ENCODE peak calls at places on chromosomes 4 and X, in five cellular contexts. One of them, this sample, is unnamed.

GRCh38 chr4:176102414-176102813 is 36.8 kb downstream of the WDR17 start:
- DNase-seq in A549: no peak
- DNase-seq in fibroblast of mammary gland: no peak
- DNase-seq in Peyer's patch: no peak
- DNase-seq in SW 1271: no peak
- DNase-seq in this sample: no peak

GRCh38 chrX:53128097-53128749 is 34.3 kb downstream of the KANTR start:
- DNase-seq in SW 1271: no peak
- DNase-seq in A549: no peak
- DNase-seq in Peyer's patch: no peak
- DNase-seq in fibroblast of mammary gland: peak
- DNase-seq in this sample: no peak

GRCh38 chr4:101127176-101127790 is 220.0 kb downstream of the PPP3CA start:
- DNase-seq in SW 1271: no peak
- DNase-seq in Peyer's patch: no peak
- DNase-seq in fibroblast of mammary gland: no peak
- DNase-seq in A549: no peak
- DNase-seq in this sample: no peak

GRCh38 chr4:175273995-175274753 is 356.0 kb downstream of the ADAM29 start:
- DNase-seq in fibroblast of mammary gland: peak
- DNase-seq in SW 1271: no peak
- DNase-seq in A549: no peak
- DNase-seq in Peyer's patch: no peak
- DNase-seq in this sample: no peak

GRCh38 chr4:140851032-140851636 is 94.9 kb upstream of the TBC1D9 start:
- DNase-seq in Peyer's patch: peak
- DNase-seq in A549: peak
- DNase-seq in fibroblast of mammary gland: peak
- DNase-seq in SW 1271: no peak
- DNase-seq in this sample: peak

GRCh38 chr4:83282049-83282535 is 2.5 kb downstream of the COQ2 start:
- DNase-seq in Peyer's patch: peak
- DNase-seq in SW 1271: no peak
- DNase-seq in A549: peak
- DNase-seq in fibroblast of mammary gland: peak
- DNase-seq in this sample: no peak

GRCh38 chr4:154616287-154616686 is 3.8 kb upstream of the FGG start:
- DNase-seq in Peyer's patch: no peak
- DNase-seq in fibroblast of mammary gland: no peak
- DNase-seq in SW 1271: no peak
- DNase-seq in A549: no peak
- DNase-seq in this sample: no peak

GRCh38 chr4:26372525-26373172 is 51.8 kb downstream of the RBPJ start:
- DNase-seq in A549: peak
- DNase-seq in Peyer's patch: peak
- DNase-seq in SW 1271: no peak
- DNase-seq in fibroblast of mammary gland: peak
- DNase-seq in this sample: peak

GRCh38 chr4:126458993-126459392 is 1144.2 kb downstream of the FAT4 start:
- DNase-seq in SW 1271: no peak
- DNase-seq in A549: no peak
- DNase-seq in Peyer's patch: no peak
- DNase-seq in fibroblast of mammary gland: peak
- DNase-seq in this sample: no peak

GRCh38 chr4:123408471-123409084 is 12.0 kb downstream of the SPRY1 start:
- DNase-seq in Peyer's patch: no peak
- DNase-seq in A549: no peak
- DNase-seq in SW 1271: no peak
- DNase-seq in fibroblast of mammary gland: no peak
- DNase-seq in this sample: no peak

GRCh38 chr4:41346306-41347061 is 89.8 kb downstream of the UCHL1 start:
- DNase-seq in A549: peak
- DNase-seq in SW 1271: no peak
- DNase-seq in Peyer's patch: no peak
- DNase-seq in fibroblast of mammary gland: no peak
- DNase-seq in this sample: no peak

GRCh38 chrX:112705726-112706125 is 26.0 kb upstream of the LHFPL1 start:
- DNase-seq in fibroblast of mammary gland: no peak
- DNase-seq in A549: no peak
- DNase-seq in SW 1271: no peak
- DNase-seq in Peyer's patch: no peak
- DNase-seq in this sample: no peak

GRCh38 chr4:57131849-57132745 is 21.9 kb upstream of the IGFBP7 start:
- DNase-seq in Peyer's patch: no peak
- DNase-seq in fibroblast of mammary gland: no peak
- DNase-seq in SW 1271: no peak
- DNase-seq in A549: no peak
- DNase-seq in this sample: no peak

GRCh38 chrX:30039768-30040167 is 175.6 kb upstream of the MAGEB2 start:
- DNase-seq in SW 1271: no peak
- DNase-seq in fibroblast of mammary gland: peak
- DNase-seq in Peyer's patch: no peak
- DNase-seq in A549: no peak
- DNase-seq in this sample: no peak

GRCh38 chr4:52911684-52912294 is 49.7 kb downstream of the RASL11B start:
- DNase-seq in fibroblast of mammary gland: peak
- DNase-seq in A549: peak
- DNase-seq in Peyer's patch: peak
- DNase-seq in SW 1271: peak
- DNase-seq in this sample: peak

GRCh38 chrX:126967225-126967624 is 147.7 kb downstream of the PRR32 start:
- DNase-seq in A549: no peak
- DNase-seq in SW 1271: no peak
- DNase-seq in Peyer's patch: no peak
- DNase-seq in fibroblast of mammary gland: no peak
- DNase-seq in this sample: no peak

GRCh38 chr4:88283661-88284377 is 542 bp downstream of the PPM1K start:
- DNase-seq in Peyer's patch: peak
- DNase-seq in A549: peak
- DNase-seq in SW 1271: no peak
- DNase-seq in fibroblast of mammary gland: peak
- DNase-seq in this sample: peak

GRCh38 chr4:59664771-59665170 is 1535.4 kb upstream of the ADGRL3 start:
- DNase-seq in A549: no peak
- DNase-seq in SW 1271: no peak
- DNase-seq in fibroblast of mammary gland: no peak
- DNase-seq in Peyer's patch: no peak
- DNase-seq in this sample: no peak

GRCh38 chr4:53601251-53601764 is 10.0 kb upstream of the LNX1 start:
- DNase-seq in SW 1271: no peak
- DNase-seq in A549: peak
- DNase-seq in fibroblast of mammary gland: no peak
- DNase-seq in Peyer's patch: peak
- DNase-seq in this sample: no peak

GRCh38 chr4:174494146-174494545 is 28.1 kb downstream of the HPGD start:
- DNase-seq in fibroblast of mammary gland: no peak
- DNase-seq in SW 1271: no peak
- DNase-seq in Peyer's patch: no peak
- DNase-seq in A549: no peak
- DNase-seq in this sample: no peak

GRCh38 chr4:55793479-55793878 is 26.1 kb upstream of the EXOC1L start:
- DNase-seq in SW 1271: no peak
- DNase-seq in fibroblast of mammary gland: no peak
- DNase-seq in Peyer's patch: no peak
- DNase-seq in A549: no peak
- DNase-seq in this sample: no peak

GRCh38 chr4:6929339-6929734 is 19.7 kb downstream of the TBC1D14 start:
- DNase-seq in A549: no peak
- DNase-seq in fibroblast of mammary gland: no peak
- DNase-seq in Peyer's patch: no peak
- DNase-seq in SW 1271: no peak
- DNase-seq in this sample: no peak

GRCh38 chr4:4574792-4575191 is 32.9 kb upstream of the STX18 start:
- DNase-seq in SW 1271: no peak
- DNase-seq in A549: peak
- DNase-seq in Peyer's patch: peak
- DNase-seq in fibroblast of mammary gland: peak
- DNase-seq in this sample: peak

This sample was measured in Panc1.